ENCODE peak calls at places on chromosomes 6 and 20, in six cellular contexts. One of them, this sample, is unnamed.

GRCh38 chr6:166466178-166467122 is 83.7 kb upstream of the MPC1 start:
- DNase-seq in EL: peak
- DNase-seq in non-pigmented ciliary epithelial cell: peak
- DNase-seq in right cardiac atrium: no peak
- DNase-seq in MCF 10A: no peak
- DNase-seq in ELF-1: no peak
- DNase-seq in this sample: peak

GRCh38 chr6:84568971-84569370 is 195.4 kb downstream of the TBX18 start:
- DNase-seq in EL: peak
- DNase-seq in non-pigmented ciliary epithelial cell: no peak
- DNase-seq in MCF 10A: peak
- DNase-seq in right cardiac atrium: no peak
- DNase-seq in ELF-1: no peak
- DNase-seq in this sample: peak

GRCh38 chr6:116971959-116972358 is 94.9 kb downstream of the RFX6 start:
- DNase-seq in MCF 10A: peak
- DNase-seq in ELF-1: no peak
- DNase-seq in non-pigmented ciliary epithelial cell: no peak
- DNase-seq in EL: peak
- DNase-seq in right cardiac atrium: no peak
- DNase-seq in this sample: peak

GRCh38 chr6:6657085-6657819 is 68.7 kb downstream of the LY86 start:
- DNase-seq in MCF 10A: no peak
- DNase-seq in ELF-1: no peak
- DNase-seq in right cardiac atrium: no peak
- DNase-seq in EL: no peak
- DNase-seq in non-pigmented ciliary epithelial cell: no peak
- DNase-seq in this sample: no peak

GRCh38 chr20:1494436-1494835 is 3.2 kb upstream of the SIRPB2 start:
- DNase-seq in right cardiac atrium: no peak
- DNase-seq in non-pigmented ciliary epithelial cell: no peak
- DNase-seq in EL: no peak
- DNase-seq in MCF 10A: no peak
- DNase-seq in ELF-1: no peak
- DNase-seq in this sample: no peak

GRCh38 chr6:75802366-75802765 is 53.3 kb downstream of the MYO6 start:
- DNase-seq in EL: peak
- DNase-seq in right cardiac atrium: no peak
- DNase-seq in MCF 10A: no peak
- DNase-seq in ELF-1: no peak
- DNase-seq in non-pigmented ciliary epithelial cell: peak
- DNase-seq in this sample: no peak

GRCh38 chr6:34657037-34657306 is 39.6 kb downstream of the ILRUN start:
- DNase-seq in ELF-1: no peak
- DNase-seq in MCF 10A: no peak
- DNase-seq in right cardiac atrium: no peak
- DNase-seq in non-pigmented ciliary epithelial cell: no peak
- DNase-seq in EL: no peak
- DNase-seq in this sample: no peak

GRCh38 chr6:55250400-55250799 is 76.1 kb downstream of the HCRTR2 start:
- DNase-seq in ELF-1: no peak
- DNase-seq in right cardiac atrium: no peak
- DNase-seq in EL: no peak
- DNase-seq in non-pigmented ciliary epithelial cell: no peak
- DNase-seq in MCF 10A: no peak
- DNase-seq in this sample: no peak

GRCh38 chr6:118813795-118814194 is 80.2 kb upstream of the ASF1A start:
- DNase-seq in ELF-1: no peak
- DNase-seq in MCF 10A: peak
- DNase-seq in EL: peak
- DNase-seq in right cardiac atrium: no peak
- DNase-seq in non-pigmented ciliary epithelial cell: peak
- DNase-seq in this sample: peak

GRCh38 chr20:54199721-54200176 is 8.1 kb upstream of the PFDN4 start:
- DNase-seq in MCF 10A: peak
- DNase-seq in EL: peak
- DNase-seq in ELF-1: peak
- DNase-seq in right cardiac atrium: peak
- DNase-seq in non-pigmented ciliary epithelial cell: peak
- DNase-seq in this sample: peak

GRCh38 chr20:59945731-59946130 is 5.5 kb downstream of the FAM217B start:
- DNase-seq in MCF 10A: no peak
- DNase-seq in ELF-1: no peak
- DNase-seq in right cardiac atrium: no peak
- DNase-seq in non-pigmented ciliary epithelial cell: no peak
- DNase-seq in EL: no peak
- DNase-seq in this sample: no peak

GRCh38 chr6:161828355-161828754 is 554.5 kb upstream of the AGPAT4 start:
- DNase-seq in ELF-1: no peak
- DNase-seq in EL: no peak
- DNase-seq in MCF 10A: no peak
- DNase-seq in non-pigmented ciliary epithelial cell: no peak
- DNase-seq in right cardiac atrium: no peak
- DNase-seq in this sample: no peak

GRCh38 chr6:113719545-113719944 is 137.6 kb upstream of the MARCKS start:
- DNase-seq in EL: peak
- DNase-seq in ELF-1: no peak
- DNase-seq in MCF 10A: no peak
- DNase-seq in non-pigmented ciliary epithelial cell: no peak
- DNase-seq in right cardiac atrium: no peak
- DNase-seq in this sample: peak

GRCh38 chr6:105363100-105363754 is 39.7 kb downstream of the PREP start:
- DNase-seq in MCF 10A: peak
- DNase-seq in ELF-1: no peak
- DNase-seq in EL: peak
- DNase-seq in right cardiac atrium: no peak
- DNase-seq in non-pigmented ciliary epithelial cell: peak
- DNase-seq in this sample: peak

GRCh38 chr6:115000736-115001135 is 657.9 kb upstream of the HS3ST5 start:
- DNase-seq in non-pigmented ciliary epithelial cell: no peak
- DNase-seq in EL: no peak
- DNase-seq in MCF 10A: no peak
- DNase-seq in ELF-1: peak
- DNase-seq in right cardiac atrium: no peak
- DNase-seq in this sample: no peak

GRCh38 chr6:40550096-40550731 is 37.0 kb downstream of the LRFN2 start:
- DNase-seq in non-pigmented ciliary epithelial cell: peak
- DNase-seq in MCF 10A: peak
- DNase-seq in right cardiac atrium: no peak
- DNase-seq in ELF-1: no peak
- DNase-seq in EL: peak
- DNase-seq in this sample: no peak

GRCh38 chr20:45506927-45507820 is 8.2 kb downstream of the SPINT3 start:
- DNase-seq in MCF 10A: peak
- DNase-seq in EL: no peak
- DNase-seq in ELF-1: no peak
- DNase-seq in right cardiac atrium: no peak
- DNase-seq in non-pigmented ciliary epithelial cell: no peak
- DNase-seq in this sample: no peak

GRCh38 chr20:25052255-25053206 is 5.4 kb downstream of the ACSS1 start:
- DNase-seq in non-pigmented ciliary epithelial cell: no peak
- DNase-seq in MCF 10A: peak
- DNase-seq in EL: peak
- DNase-seq in ELF-1: peak
- DNase-seq in right cardiac atrium: peak
- DNase-seq in this sample: no peak

GRCh38 chr20:6921717-6922386 is 154.4 kb downstream of the BMP2 start:
- DNase-seq in EL: no peak
- DNase-seq in non-pigmented ciliary epithelial cell: no peak
- DNase-seq in right cardiac atrium: no peak
- DNase-seq in ELF-1: no peak
- DNase-seq in MCF 10A: no peak
- DNase-seq in this sample: no peak

GRCh38 chr20:37220255-37220654 is 40.9 kb upstream of the MROH8 start:
- DNase-seq in EL: no peak
- DNase-seq in non-pigmented ciliary epithelial cell: no peak
- DNase-seq in right cardiac atrium: no peak
- DNase-seq in ELF-1: no peak
- DNase-seq in MCF 10A: no peak
- DNase-seq in this sample: no peak

GRCh38 chr6:104952911-104953409 is 3.9 kb upstream of the LIN28B start:
- DNase-seq in non-pigmented ciliary epithelial cell: no peak
- DNase-seq in MCF 10A: no peak
- DNase-seq in EL: no peak
- DNase-seq in ELF-1: peak
- DNase-seq in right cardiac atrium: no peak
- DNase-seq in this sample: no peak

GRCh38 chr6:31736768-31737314 is 511 bp upstream of the CLIC1 start:
- DNase-seq in non-pigmented ciliary epithelial cell: no peak
- DNase-seq in right cardiac atrium: peak
- DNase-seq in MCF 10A: no peak
- DNase-seq in EL: no peak
- DNase-seq in ELF-1: peak
- DNase-seq in this sample: no peak

This sample was measured in HCEC 1CT.